ENCODE peak calls at places on chromosomes 3 and 15, in eight cellular contexts. L is DND-41; I is naive thymus-derived CD4-positive, alpha-beta T cell; S is Peyer's patch; F is pancreas; E is GM23248; H is fibroblast of lung; Q is sigmoid colon. J is an unnamed sample. For H3K9me3 and H3K4me1, the result is how much of the 10 kb centered on the place peaks cover.

GRCh38 chr3:193095366-193095765 is 145.7 kb upstream of the PLAAT1 start:
- DNase-seq in F (no peak), H (no peak), Q (no peak), I (no peak), S (no peak), L (no peak), E (no peak), J (no peak)

GRCh38 chr15:40291088-40291574 is 8.3 kb upstream of the ANKRD63 start:
- DNase-seq in L (no peak), F (no peak), S (peak), I (no peak), E (peak), Q (peak), H (peak), J (no peak)

GRCh38 chr15:65804252-65804931 is 12.3 kb upstream of the DENND4A start:
- DNase-seq in H (peak), S (no peak), Q (no peak), F (no peak), I (no peak), L (no peak), E (peak), J (no peak)

GRCh38 chr3:184241447-184242296 is 7.1 kb downstream of the ALG3 start:
- DNase-seq in F (peak), I (no peak), H (peak), E (peak), L (peak), Q (no peak), S (peak), J (peak)

GRCh38 chr3:50885491-50885890 is 210.8 kb downstream of the DOCK3 start:
- DNase-seq in Q (no peak), F (no peak), E (peak), I (no peak), S (no peak), H (no peak), L (no peak), J (no peak)

GRCh38 chr3:111047812-111048435 is 23.7 kb upstream of the NECTIN3 start:
- DNase-seq in H (no peak), I (no peak), E (no peak), Q (no peak), L (no peak), F (no peak), S (no peak), J (no peak)

GRCh38 chr3:133445111-133445510 is 45.3 kb downstream of the BFSP2 start:
- DNase-seq in Q (no peak), E (no peak), S (no peak), L (no peak), F (no peak), I (no peak), H (no peak), J (peak)

GRCh38 chr15:41790756-41791546 is 16.7 kb downstream of the MAPKBP1 start:
- DNase-seq in I (no peak), F (no peak), L (peak), H (peak), E (peak), S (no peak), Q (no peak), J (peak)

GRCh38 chr3:96863129-96863740 is 48.8 kb downstream of the EPHA6 start:
- DNase-seq in E (peak), I (no peak), S (no peak), Q (peak), H (peak), L (peak), F (no peak), J (peak)
- H3K9me3 ChIP-seq in E (under half), I (under half), S (under half), Q (under half), H (under half), L (under half), F (under half), J (under half)

GRCh38 chr3:152331018-152331541 is 62.4 kb downstream of the MBNL1 start:
- DNase-seq in I (no peak), H (peak), L (no peak), E (peak), F (no peak), Q (no peak), S (no peak), J (no peak)
- H3K4me1 ChIP-seq in I (half or more), H (under half), L (under half), E (under half), F (half or more), Q (under half), S (under half), J (under half)

GRCh38 chr3:100468676-100469075 is 23.7 kb upstream of the TMEM45A start:
- DNase-seq in Q (no peak), S (no peak), E (no peak), L (no peak), F (no peak), I (no peak), H (no peak), J (no peak)
- H3K9me3 ChIP-seq in Q (under half), S (under half), E (under half), L (under half), F (under half), I (under half), H (under half), J (under half)

GRCh38 chr3:4755566-4755965 is 223.7 kb upstream of the BHLHE40 start:
- DNase-seq in E (no peak), H (no peak), Q (no peak), S (no peak), L (no peak), I (no peak), F (no peak), J (no peak)
- H3K4me1 ChIP-seq in E (under half), H (under half), Q (under half), S (under half), L (under half), I (under half), F (under half), J (under half)

GRCh38 chr15:25238126-25238525 is 200.7 kb downstream of the UBE3A start:
- DNase-seq in E (no peak), F (no peak), I (no peak), L (no peak), H (no peak), Q (peak), S (no peak), J (no peak)
- H3K9me3 ChIP-seq in E (under half), F (under half), I (under half), L (under half), H (under half), Q (under half), S (under half), J (under half)

GRCh38 chr3:177385186-177385585 is 187.9 kb upstream of the TBL1XR1 start:
- DNase-seq in S (no peak), E (no peak), I (no peak), Q (no peak), F (no peak), L (no peak), H (no peak), J (no peak)
- H3K4me1 ChIP-seq in S (under half), E (under half), I (under half), Q (under half), F (under half), L (under half), H (under half), J (under half)

GRCh38 chr3:62367735-62368704 is 5.3 kb downstream of the FEZF2 start:
- DNase-seq in E (no peak), I (no peak), H (no peak), L (no peak), F (no peak), Q (no peak), S (no peak), J (no peak)
- H3K9me3 ChIP-seq in E (under half), I (under half), H (under half), L (under half), F (under half), Q (under half), S (under half), J (under half)

J was measured in OCI-LY7.